ENCODE peak calls at places on chromosome 20, in four cellular contexts. U, W, E and P are unnamed samples.

GRCh38 chr20:37071481-37071911 is 24.3 kb downstream of the RBL1 start:
- DNase-seq in U (no peak), W (peak; percentile 85), E (peak; percentile 35), P (no peak)

GRCh38 chr20:14622796-14623195 is 285.4 kb upstream of the FLRT3 start:
- DNase-seq in U (no peak), W (peak; percentile 85), E (no peak), P (no peak)

GRCh38 chr20:47224857-47225256 is 131.6 kb downstream of the ZMYND8 start:
- DNase-seq in U (no peak), W (no peak), E (no peak), P (no peak)

GRCh38 chr20:51042657-51043247 is 19.8 kb upstream of the KCNG1 start:
- DNase-seq in U (no peak), W (no peak), E (no peak), P (no peak)

GRCh38 chr20:48819089-48819488 is 8.7 kb downstream of the PREX1 start:
- DNase-seq in U (no peak), W (no peak), E (no peak), P (no peak)

GRCh38 chr20:45921618-45922189 is 9.7 kb upstream of the PLTP start:
- DNase-seq in U (no peak), W (no peak), E (no peak), P (no peak)

GRCh38 chr20:5061209-5061608 is 58.5 kb downstream of the PCNA start:
- DNase-seq in U (no peak), W (peak; percentile 98), E (no peak), P (no peak)

GRCh38 chr20:37357481-37358365 is 11.8 kb downstream of the SRC start:
- DNase-seq in U (no peak), W (no peak), E (no peak), P (no peak)

GRCh38 chr20:56983813-56984212 is 282.6 kb downstream of the BMP7 start:
- DNase-seq in U (no peak), W (no peak), E (no peak), P (no peak)

GRCh38 chr20:35156978-35157377 is 9.8 kb upstream of the EDEM2 start:
- DNase-seq in U (no peak), W (no peak), E (no peak), P (no peak)

GRCh38 chr20:38812182-38812581 is 6.7 kb downstream of the PPP1R16B start:
- DNase-seq in U (no peak), W (no peak), E (no peak), P (no peak)

GRCh38 chr20:51661609-51662178 is 106.5 kb downstream of the ATP9A start:
- DNase-seq in U (no peak), W (peak; percentile 75), E (peak; percentile 52), P (no peak)

GRCh38 chr20:49792611-49793010 is 20.0 kb upstream of the SLC9A8 start:
- DNase-seq in U (no peak), W (no peak), E (no peak), P (no peak)

GRCh38 chr20:34557936-34558319 is 590 bp upstream of the MAP1LC3A start:
- DNase-seq in U (no peak), W (no peak), E (no peak), P (no peak)

GRCh38 chr20:29079769-29080690 is 2177.4 kb upstream of the DEFB115 start:
- DNase-seq in U (peak; percentile 78), W (no peak), E (peak; percentile 26), P (no peak)

GRCh38 chr20:44521484-44522481 is at the start of gene SERINC3:
- DNase-seq in U (peak; percentile 96), W (peak; percentile 96), E (peak; percentile 98), P (peak; percentile 80)

GRCh38 chr20:44527716-44528199 is 5.9 kb upstream of the SERINC3 start:
- DNase-seq in U (no peak), W (no peak), E (no peak), P (no peak)

GRCh38 chr20:44523746-44524145 is 1.9 kb upstream of the SERINC3 start:
- DNase-seq in U (no peak), W (no peak), E (no peak), P (no peak)

GRCh38 chr20:44526129-44526528 is 4.3 kb upstream of the SERINC3 start:
- DNase-seq in U (no peak), W (peak; percentile 59), E (no peak), P (no peak)

GRCh38 chr20:44522841-44523240 is 971 bp upstream of the SERINC3 start:
- DNase-seq in U (no peak), W (no peak), E (no peak), P (no peak)
- H3K27ac ChIP-seq in U (no peak overlapping the region), W (no peak overlapping the region), E (peak overlapping the region; percentile 98), P (no peak overlapping the region)

GRCh38 chr20:53083411-53083810 is 111.3 kb downstream of the TSHZ2 start:
- DNase-seq in U (no peak), W (no peak), E (no peak), P (no peak)

GRCh38 chr20:53080412-53080962 is 108.3 kb downstream of the TSHZ2 start:
- DNase-seq in U (no peak), W (no peak), E (no peak), P (no peak)

GRCh38 chr20:53080969-53081871 is 109.1 kb downstream of the TSHZ2 start:
- DNase-seq in U (no peak), W (peak; percentile 81), E (no peak), P (no peak)

GRCh38 chr20:53079883-53080282 is 107.7 kb downstream of the TSHZ2 start:
- DNase-seq in U (no peak), W (no peak), E (no peak), P (no peak)

DNA sequence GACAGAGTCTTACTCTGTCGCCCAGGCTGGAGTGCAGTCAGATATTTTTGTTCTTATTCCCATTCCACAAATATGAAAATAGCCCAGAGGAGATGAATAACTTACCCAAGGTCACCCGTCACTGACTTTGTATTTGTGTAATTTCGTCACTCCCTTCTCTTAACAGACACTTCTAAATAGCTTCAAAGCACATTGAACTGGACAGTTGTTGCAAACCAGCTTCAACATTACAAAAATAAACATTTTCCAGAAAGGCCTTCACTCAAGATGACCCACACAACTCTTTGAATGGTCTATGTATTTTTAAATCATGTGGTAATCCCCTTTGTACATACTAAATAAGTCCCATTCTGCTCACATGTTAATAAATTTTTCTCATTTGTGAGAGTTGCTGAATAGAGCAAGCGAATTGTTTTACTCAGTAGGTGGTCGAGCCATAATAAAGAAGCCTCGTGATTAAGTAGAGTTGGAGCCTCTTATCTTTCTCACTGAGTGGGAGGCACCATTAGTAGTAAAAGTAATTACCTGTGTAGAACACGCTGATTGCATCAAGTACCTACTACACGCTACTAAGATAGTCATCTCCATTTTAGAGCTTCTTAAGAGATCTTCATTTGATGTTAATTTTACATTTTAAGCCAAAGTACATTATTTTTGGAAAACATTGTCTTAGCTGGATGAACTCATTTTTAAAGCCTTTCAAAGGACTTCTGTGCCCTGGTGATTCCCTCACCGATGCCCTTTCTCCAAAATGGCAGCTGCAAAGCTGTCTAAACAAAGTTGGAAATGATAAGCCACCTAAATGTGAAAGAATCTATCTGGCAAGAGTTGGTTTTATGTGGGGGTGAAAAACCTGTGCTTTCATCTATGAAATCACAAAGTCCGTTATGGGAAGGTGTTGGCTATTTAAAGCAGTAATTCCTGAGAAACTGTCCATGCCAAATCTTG is 110.0 kb downstream of the TSHZ2 start:
- DNase-seq in U (no peak), W (no peak), E (no peak), P (no peak)
- H3K27ac ChIP-seq in U (no peak overlapping the region), W (peak overlapping the region; percentile 87), E (no peak overlapping the region), P (no peak overlapping the region)

GRCh38 chr20:41245086-41245707 is 72.3 kb downstream of the ZHX3 start:
- DNase-seq in U (no peak), W (no peak), E (no peak), P (peak; percentile 53)
- H3K27ac ChIP-seq in U (no peak overlapping the region), W (no peak overlapping the region), E (no peak overlapping the region), P (peak overlapping the region; percentile 89)

GRCh38 chr20:59403962-59404314 is 103.5 kb downstream of the EDN3 start:
- DNase-seq in U (no peak), W (no peak), E (no peak), P (no peak)

GRCh38 chr20:59400666-59401065 is 100.3 kb downstream of the EDN3 start:
- DNase-seq in U (no peak), W (no peak), E (peak; percentile 69), P (no peak)

GRCh38 chr20:59404749-59405148 is 104.3 kb downstream of the EDN3 start:
- DNase-seq in U (no peak), W (no peak), E (no peak), P (no peak)

GRCh38 chr20:59403261-59403961 is 103.0 kb downstream of the EDN3 start:
- DNase-seq in U (peak; percentile 87), W (no peak), E (peak; percentile 73), P (peak; percentile 51)

DNA sequence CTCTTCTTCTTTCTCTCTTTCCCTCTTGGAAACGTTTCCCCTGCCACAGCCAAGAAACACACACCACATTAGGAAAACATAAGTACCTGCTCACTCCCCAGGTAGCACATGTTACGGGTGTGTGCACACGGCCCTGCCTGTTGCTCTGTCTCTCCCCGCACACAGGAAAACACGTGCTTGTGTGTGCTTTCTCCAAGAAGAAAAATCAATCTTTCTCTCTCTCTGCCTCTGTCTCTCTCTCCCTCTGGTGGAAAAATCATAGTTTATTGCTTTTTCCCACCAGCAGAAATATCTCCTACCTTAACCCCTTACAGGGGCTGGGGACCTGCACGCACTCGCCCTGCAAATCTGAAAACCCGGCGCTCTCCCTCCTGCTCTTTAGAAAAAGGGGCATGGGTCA is 102.3 kb downstream of the EDN3 start:
- DNase-seq in U (no peak), W (no peak), E (peak; percentile 34), P (no peak)
- H3K27ac ChIP-seq in U (no peak overlapping the region), W (no peak overlapping the region), E (peak overlapping the region; percentile 21), P (no peak overlapping the region)

DNA sequence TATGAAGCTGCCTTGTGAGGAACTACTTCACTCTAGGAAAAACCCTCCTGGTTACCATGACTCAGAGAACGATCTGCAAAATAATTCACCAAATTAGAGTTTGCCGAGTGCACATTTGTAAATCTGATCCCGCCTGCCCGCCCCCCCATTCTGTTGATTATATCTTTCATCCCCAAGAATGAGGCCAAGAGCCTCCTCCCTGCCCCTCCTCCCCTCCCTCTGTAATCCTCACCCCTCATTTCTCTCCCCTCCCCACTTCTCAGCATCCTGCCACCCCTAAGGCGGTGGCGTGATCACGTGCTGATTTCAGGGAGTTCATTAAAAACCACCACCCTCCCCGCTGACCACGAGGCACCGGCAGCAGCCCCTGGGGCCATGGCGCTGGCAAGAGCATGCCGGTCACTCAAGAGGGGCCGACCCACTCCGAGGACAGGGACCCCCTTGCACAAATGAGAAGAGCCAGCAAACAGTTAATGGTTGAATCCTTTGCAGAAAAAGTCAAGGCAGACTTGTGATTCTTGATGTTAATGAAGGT is 248.0 kb downstream of the ZNF217 start:
- DNase-seq in U (no peak), W (no peak), E (no peak), P (no peak)
- H3K27ac ChIP-seq in U (no peak overlapping the region), W (no peak overlapping the region), E (no peak overlapping the region), P (no peak overlapping the region)